ENCODE peak calls at places on chromosomes 4 and X, in seven cellular contexts. A, L, H, W, Z, Y and B are unnamed samples.

GRCh38 chr4:103786014-103786413 is 66.2 kb upstream of the TACR3 start:
- DNase-seq in A (no peak), L (no peak), H (peak; percentile 13), W (peak; percentile 64), Z (peak; percentile 17), Y (peak; percentile 16), B (peak; percentile 1)

GRCh38 chr4:113604955-113605354 is 156.6 kb downstream of the CAMK2D start:
- DNase-seq in A (no peak), L (no peak), H (no peak), W (no peak), Z (no peak), Y (no peak), B (no peak)

GRCh38 chr4:180197471-180197870 is 2045.7 kb upstream of the TENM3 start:
- DNase-seq in A (no peak), L (no peak), H (no peak), W (no peak), Z (no peak), Y (no peak), B (no peak)

GRCh38 chr4:157143365-157143764 is 67.4 kb downstream of the GLRB start:
- DNase-seq in A (no peak), L (no peak), H (no peak), W (no peak), Z (no peak), Y (no peak), B (no peak)

GRCh38 chr4:155617312-155617711 is 49.3 kb upstream of the GUCY1A1 start:
- DNase-seq in A (no peak), L (no peak), H (no peak), W (no peak), Z (no peak), Y (no peak), B (no peak)

GRCh38 chrX:45762699-45763647 is 562.3 kb upstream of the DIPK2B start:
- DNase-seq in A (no peak), L (no peak), H (no peak), W (no peak), Z (peak; percentile 45), Y (no peak), B (no peak)

GRCh38 chrX:64394874-64395567 is at the start of gene MTMR8:
- DNase-seq in A (peak; percentile 54), L (peak; percentile 60), H (peak; percentile 76), W (no peak), Z (peak; percentile 23), Y (peak; percentile 75), B (peak; percentile 55)

GRCh38 chrX:1472975-1473374 is 20.3 kb upstream of the ASMTL start:
- DNase-seq in A (no peak), L (no peak), H (no peak), W (no peak), Z (no peak), Y (no peak), B (no peak)

GRCh38 chrX:68249401-68249831 is 183.9 kb downstream of the OPHN1 start:
- DNase-seq in A (no peak), L (no peak), H (no peak), W (no peak), Z (no peak), Y (no peak), B (no peak)

GRCh38 chr4:121256346-121256745 is 92.2 kb upstream of the TNIP3 start:
- DNase-seq in A (peak; percentile 24), L (no peak), H (no peak), W (no peak), Z (peak; percentile 77), Y (no peak), B (no peak)

GRCh38 chr4:575281-576141 is 584 bp downstream of the TMEM271 start:
- DNase-seq in A (no peak), L (peak; percentile 47), H (no peak), W (no peak), Z (no peak), Y (peak; percentile 68), B (no peak)

GRCh38 chr4:19472669-19473068 is 779.0 kb upstream of the SLIT2 start:
- DNase-seq in A (no peak), L (no peak), H (no peak), W (no peak), Z (no peak), Y (no peak), B (no peak)

GRCh38 chr4:145148980-145149379 is 31.4 kb downstream of the OTUD4 start:
- DNase-seq in A (no peak), L (no peak), H (no peak), W (no peak), Z (no peak), Y (no peak), B (no peak)

GRCh38 chr4:102472441-102473013 is 28.6 kb upstream of the NFKB1 start:
- DNase-seq in A (no peak), L (no peak), H (no peak), W (no peak), Z (no peak), Y (no peak), B (no peak)

GRCh38 chr4:102473476-102473875 is 27.7 kb upstream of the NFKB1 start:
- DNase-seq in A (no peak), L (no peak), H (no peak), W (no peak), Z (no peak), Y (no peak), B (no peak)

GRCh38 chr4:102474736-102475504 is 26.2 kb upstream of the NFKB1 start:
- DNase-seq in A (no peak), L (no peak), H (no peak), W (no peak), Z (no peak), Y (no peak), B (no peak)

GRCh38 chr4:102478186-102478585 is 23.0 kb upstream of the NFKB1 start:
- DNase-seq in A (no peak), L (no peak), H (peak; percentile 22), W (peak; percentile 52), Z (no peak), Y (no peak), B (no peak)

DNA sequence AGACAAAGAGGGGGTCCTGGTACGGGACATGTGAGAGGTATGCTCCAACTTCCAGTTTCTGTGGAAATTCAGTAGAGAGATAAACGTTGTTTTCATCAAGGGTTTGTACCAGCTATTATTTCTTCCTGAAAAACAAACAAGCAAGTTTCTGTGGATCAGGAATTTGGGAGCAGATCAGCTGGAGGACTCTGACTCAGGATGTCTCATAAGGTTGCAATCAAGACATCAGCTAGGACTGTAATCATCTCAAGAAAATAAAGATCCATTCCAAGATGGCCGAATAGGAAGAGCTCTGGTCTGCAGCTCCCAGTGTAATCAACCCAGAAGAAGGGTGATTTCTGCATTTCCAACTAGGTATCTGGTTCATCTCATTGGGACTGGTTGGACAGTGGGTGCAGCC is 23.5 kb upstream of the NFKB1 start:
- DNase-seq in A (no peak), L (no peak), H (no peak), W (no peak), Z (no peak), Y (no peak), B (no peak)
- TF ChIP-seq TAF1 in A (no peak), L (no peak), H (no peak), W (no peak), Z (no peak), Y (no peak), B (no peak)

GRCh38 chr4:123826896-123827295 is 430.3 kb downstream of the SPRY1 start:
- DNase-seq in A (no peak), L (no peak), H (no peak), W (no peak), Z (no peak), Y (no peak), B (no peak)
- TF ChIP-seq TAF1 in A (no peak), L (no peak), H (no peak), W (no peak), Z (no peak), Y (no peak), B (no peak)

GRCh38 chr4:173235050-173235449 is 66.4 kb downstream of the GALNT7 start:
- DNase-seq in A (no peak), L (no peak), H (no peak), W (no peak), Z (no peak), Y (peak; percentile 17), B (no peak)

GRCh38 chr4:173240696-173241095 is 72.1 kb downstream of the GALNT7 start:
- DNase-seq in A (no peak), L (no peak), H (no peak), W (no peak), Z (no peak), Y (no peak), B (no peak)

GRCh38 chr4:173237722-173238121 is 69.1 kb downstream of the GALNT7 start:
- DNase-seq in A (no peak), L (no peak), H (no peak), W (no peak), Z (no peak), Y (no peak), B (no peak)

GRCh38 chr4:173231916-173232315 is 63.3 kb downstream of the GALNT7 start:
- DNase-seq in A (no peak), L (no peak), H (peak; percentile 58), W (no peak), Z (no peak), Y (no peak), B (no peak)

GRCh38 chr4:173237152-173237551 is 68.5 kb downstream of the GALNT7 start:
- DNase-seq in A (no peak), L (no peak), H (no peak), W (no peak), Z (no peak), Y (peak; percentile 22), B (no peak)
- TF ChIP-seq TAF1 in A (no peak), L (no peak), H (no peak), W (no peak), Z (no peak), Y (no peak), B (no peak)

GRCh38 chr4:12036450-12036849 is 607.8 kb upstream of the HS3ST1 start:
- DNase-seq in A (no peak), L (no peak), H (no peak), W (no peak), Z (no peak), Y (no peak), B (no peak)

GRCh38 chr4:12041828-12042227 is 613.1 kb upstream of the HS3ST1 start:
- DNase-seq in A (no peak), L (no peak), H (no peak), W (no peak), Z (no peak), Y (no peak), B (no peak)
- TF ChIP-seq TAF1 in A (no peak), L (no peak), H (no peak), W (no peak), Z (no peak), Y (no peak), B (no peak)

GRCh38 chr4:53777244-53777984 is 186.1 kb upstream of the LNX1 start:
- DNase-seq in A (no peak), L (no peak), H (no peak), W (no peak), Z (no peak), Y (no peak), B (no peak)
- TF ChIP-seq TAF1 in A (no peak), L (no peak), H (no peak), W (no peak), Z (no peak), Y (no peak), B (no peak)